ENCODE peak calls at places on chromosomes 2 and 18, in four cellular contexts. M is A172, F is fibroblast of the aortic adventitia, U is brain microvascular endothelial cell. A is an unnamed sample.

GRCh38 chr2:7118606-7119503 is 201.6 kb downstream of the RNF144A start:
- DNase-seq in M (peak; percentile 32), F (peak; percentile 36), U (peak; percentile 47), A (no peak)

GRCh38 chr2:54942373-54942772 is 107.9 kb downstream of the RTN4 start:
- DNase-seq in M (no peak), F (no peak), U (no peak), A (no peak)

GRCh38 chr18:34529358-34530335 is 180.5 kb upstream of the DTNA start:
- DNase-seq in M (no peak), F (no peak), U (no peak), A (no peak)

GRCh38 chr2:127100261-127101047 is 6.5 kb downstream of the BIN1 start:
- DNase-seq in M (peak; percentile 37), F (peak; percentile 23), U (no peak), A (no peak)

GRCh38 chr18:36297419-36298112 is at the start of gene FHOD3:
- DNase-seq in M (peak; percentile 27), F (peak; percentile 47), U (no peak), A (peak; percentile 41)

GRCh38 chr2:127422631-127423475 is 4.6 kb downstream of the PROC start:
- DNase-seq in M (no peak), F (no peak), U (no peak), A (no peak)

GRCh38 chr18:73594749-73595148 is 552.9 kb downstream of the FBXO15 start:
- DNase-seq in M (no peak), F (no peak), U (no peak), A (peak; percentile 33)

GRCh38 chr2:206918258-206918657 is 21.1 kb upstream of the CPO start:
- DNase-seq in M (no peak), F (no peak), U (no peak), A (no peak)

GRCh38 chr2:179818546-179818945 is 42.9 kb downstream of the ZNF385B start:
- DNase-seq in M (peak; percentile 90), F (peak; percentile 23), U (peak; percentile 85), A (peak; percentile 55)

GRCh38 chr2:63121055-63121834 is 70.6 kb downstream of the OTX1 start:
- DNase-seq in M (no peak), F (no peak), U (no peak), A (no peak)

GRCh38 chr2:240237609-240238151 is 97.2 kb upstream of the OTOS start:
- DNase-seq in M (peak; percentile 45), F (peak; percentile 85), U (peak; percentile 18), A (peak; percentile 79)

GRCh38 chr18:25177631-25178030 is 174.3 kb downstream of the ZNF521 start:
- DNase-seq in M (no peak), F (no peak), U (no peak), A (no peak)

GRCh38 chr18:79507076-79507545 is 111.4 kb downstream of the NFATC1 start:
- DNase-seq in M (no peak), F (peak; percentile 78), U (peak; percentile 29), A (peak; percentile 66)

GRCh38 chr2:25132296-25132630 is 36.1 kb downstream of the POMC start:
- DNase-seq in M (no peak), F (no peak), U (no peak), A (no peak)

GRCh38 chr2:8148260-8148880 is 533.5 kb upstream of the ID2 start:
- DNase-seq in M (peak; percentile 80), F (peak; percentile 91), U (peak; percentile 85), A (peak; percentile 95)

GRCh38 chr18:2883137-2883671 is 36.4 kb downstream of the EMILIN2 start:
- DNase-seq in M (no peak), F (no peak), U (no peak), A (no peak)

GRCh38 chr18:49020129-49020528 is 69.4 kb upstream of the SMAD7 start:
- DNase-seq in M (no peak), F (no peak), U (no peak), A (no peak)

GRCh38 chr2:233408366-233409285 is 54.3 kb downstream of the DGKD start:
- DNase-seq in M (no peak), F (no peak), U (no peak), A (no peak)

GRCh38 chr2:4340536-4340935 is 637.2 kb downstream of the DCDC2C start:
- DNase-seq in M (peak; percentile 30), F (no peak), U (peak; percentile 14), A (no peak)

GRCh38 chr18:54957295-54957694 is 2.0 kb downstream of the CCDC68 start:
- DNase-seq in M (no peak), F (no peak), U (no peak), A (no peak)

GRCh38 chr18:59547691-59548182 is 149.5 kb downstream of the CCBE1 start:
- DNase-seq in M (peak; percentile 52), F (peak; percentile 84), U (peak; percentile 81), A (peak; percentile 92)

GRCh38 chr2:121233486-121234110 is 51.4 kb downstream of the TFCP2L1 start:
- DNase-seq in M (no peak), F (no peak), U (no peak), A (no peak)

GRCh38 chr2:127913808-127914457 is 28.2 kb upstream of the AMMECR1L start:
- DNase-seq in M (peak; percentile 60), F (no peak), U (no peak), A (no peak)

GRCh38 chr2:105396254-105397024 is 2.4 kb downstream of the FHL2 start:
- DNase-seq in M (peak; percentile 95), F (peak; percentile 95), U (peak; percentile 96), A (peak; percentile 95)

A was measured in astrocyte.